ENCODE peak calls at places on chromosomes 3 and 15, in eight cellular contexts. One of them, this sample, is unnamed.

GRCh38 chr15:27835233-27835939 is 263.7 kb downstream of the OCA2 start:
- DNase-seq in lung: no peak
- DNase-seq in thyroid gland: no peak
- DNase-seq in heart right ventricle: no peak
- DNase-seq in PC-3: no peak
- DNase-seq in left ventricle myocardium inferior: no peak
- DNase-seq in CD8-positive, alpha-beta T cell: no peak
- DNase-seq in stomach: no peak
- DNase-seq in this sample: no peak

GRCh38 chr3:62567097-62568021 is 194.0 kb upstream of the FEZF2 start:
- DNase-seq in stomach: no peak
- DNase-seq in CD8-positive, alpha-beta T cell: no peak
- DNase-seq in PC-3: no peak
- DNase-seq in thyroid gland: peak; percentile 86
- DNase-seq in lung: peak; percentile 55
- DNase-seq in heart right ventricle: peak; percentile 9
- DNase-seq in left ventricle myocardium inferior: no peak
- DNase-seq in this sample: no peak

GRCh38 chr3:94187697-94188096 is 124.8 kb downstream of the NSUN3 start:
- DNase-seq in CD8-positive, alpha-beta T cell: no peak
- DNase-seq in left ventricle myocardium inferior: no peak
- DNase-seq in PC-3: peak; percentile 34
- DNase-seq in heart right ventricle: no peak
- DNase-seq in thyroid gland: no peak
- DNase-seq in stomach: no peak
- DNase-seq in lung: no peak
- DNase-seq in this sample: no peak

GRCh38 chr3:9810357-9810726 is 280 bp downstream of the TTLL3 start:
- DNase-seq in CD8-positive, alpha-beta T cell: no peak
- DNase-seq in PC-3: no peak
- DNase-seq in stomach: no peak
- DNase-seq in left ventricle myocardium inferior: no peak
- DNase-seq in lung: no peak
- DNase-seq in heart right ventricle: no peak
- DNase-seq in thyroid gland: peak; percentile 8
- DNase-seq in this sample: no peak

GRCh38 chr15:69413822-69414701 is at the start of gene KIF23:
- DNase-seq in stomach: peak; percentile 91
- DNase-seq in left ventricle myocardium inferior: peak; percentile 88
- DNase-seq in CD8-positive, alpha-beta T cell: peak; percentile 89
- DNase-seq in lung: peak; percentile 93
- DNase-seq in heart right ventricle: peak; percentile 89
- DNase-seq in thyroid gland: peak; percentile 94
- DNase-seq in PC-3: peak; percentile 96
- DNase-seq in this sample: peak; percentile 91

GRCh38 chr3:50600841-50601591 is 10.6 kb downstream of the CISH start:
- DNase-seq in heart right ventricle: peak; percentile 97
- DNase-seq in CD8-positive, alpha-beta T cell: peak; percentile 58
- DNase-seq in stomach: peak; percentile 97
- DNase-seq in lung: peak; percentile 97
- DNase-seq in thyroid gland: peak; percentile 98
- DNase-seq in left ventricle myocardium inferior: peak; percentile 97
- DNase-seq in PC-3: peak; percentile 92
- DNase-seq in this sample: peak; percentile 53

GRCh38 chr15:100879046-100879445 is 585 bp upstream of the ALDH1A3 start:
- DNase-seq in left ventricle myocardium inferior: no peak
- DNase-seq in CD8-positive, alpha-beta T cell: no peak
- DNase-seq in heart right ventricle: no peak
- DNase-seq in thyroid gland: no peak
- DNase-seq in lung: no peak
- DNase-seq in PC-3: no peak
- DNase-seq in stomach: no peak
- DNase-seq in this sample: no peak

GRCh38 chr3:181690769-181691168 is 21.0 kb upstream of the SOX2 start:
- DNase-seq in stomach: no peak
- DNase-seq in thyroid gland: no peak
- DNase-seq in left ventricle myocardium inferior: no peak
- DNase-seq in CD8-positive, alpha-beta T cell: no peak
- DNase-seq in PC-3: no peak
- DNase-seq in lung: no peak
- DNase-seq in heart right ventricle: no peak
- DNase-seq in this sample: no peak

GRCh38 chr3:99774467-99774866 is 43.2 kb upstream of the CMSS1 start:
- DNase-seq in CD8-positive, alpha-beta T cell: no peak
- DNase-seq in PC-3: peak; percentile 72
- DNase-seq in heart right ventricle: no peak
- DNase-seq in stomach: no peak
- DNase-seq in left ventricle myocardium inferior: no peak
- DNase-seq in thyroid gland: no peak
- DNase-seq in lung: no peak
- DNase-seq in this sample: no peak

GRCh38 chr3:172065534-172065933 is 26.2 kb downstream of the FNDC3B start:
- DNase-seq in lung: no peak
- DNase-seq in left ventricle myocardium inferior: no peak
- DNase-seq in heart right ventricle: no peak
- DNase-seq in PC-3: no peak
- DNase-seq in thyroid gland: no peak
- DNase-seq in CD8-positive, alpha-beta T cell: no peak
- DNase-seq in stomach: no peak
- DNase-seq in this sample: no peak

GRCh38 chr3:188497021-188497420 is 343.1 kb downstream of the LPP start:
- DNase-seq in thyroid gland: no peak
- DNase-seq in lung: no peak
- DNase-seq in stomach: no peak
- DNase-seq in CD8-positive, alpha-beta T cell: no peak
- DNase-seq in left ventricle myocardium inferior: no peak
- DNase-seq in PC-3: peak; percentile 18
- DNase-seq in heart right ventricle: no peak
- DNase-seq in this sample: no peak

GRCh38 chr15:86178845-86179244 is 99.2 kb downstream of the AGBL1 start:
- DNase-seq in thyroid gland: no peak
- DNase-seq in PC-3: no peak
- DNase-seq in stomach: no peak
- DNase-seq in heart right ventricle: no peak
- DNase-seq in CD8-positive, alpha-beta T cell: no peak
- DNase-seq in lung: no peak
- DNase-seq in left ventricle myocardium inferior: no peak
- DNase-seq in this sample: no peak

GRCh38 chr15:34783986-34784385 is 11.4 kb downstream of the ACTC1 start:
- DNase-seq in stomach: no peak
- DNase-seq in PC-3: no peak
- DNase-seq in lung: no peak
- DNase-seq in CD8-positive, alpha-beta T cell: no peak
- DNase-seq in thyroid gland: no peak
- DNase-seq in left ventricle myocardium inferior: no peak
- DNase-seq in heart right ventricle: no peak
- DNase-seq in this sample: no peak

GRCh38 chr15:99099661-99100060 is 5.2 kb upstream of the SYNM start:
- DNase-seq in heart right ventricle: no peak
- DNase-seq in thyroid gland: no peak
- DNase-seq in PC-3: no peak
- DNase-seq in stomach: no peak
- DNase-seq in left ventricle myocardium inferior: no peak
- DNase-seq in CD8-positive, alpha-beta T cell: no peak
- DNase-seq in lung: no peak
- DNase-seq in this sample: no peak

GRCh38 chr15:69526086-69526485 is 73.5 kb downstream of the RPLP1 start:
- DNase-seq in PC-3: no peak
- DNase-seq in thyroid gland: no peak
- DNase-seq in left ventricle myocardium inferior: peak; percentile 37
- DNase-seq in stomach: no peak
- DNase-seq in heart right ventricle: no peak
- DNase-seq in lung: no peak
- DNase-seq in CD8-positive, alpha-beta T cell: no peak
- DNase-seq in this sample: no peak

GRCh38 chr3:7739754-7740153 is 761.9 kb upstream of the LMCD1 start:
- DNase-seq in stomach: no peak
- DNase-seq in lung: no peak
- DNase-seq in CD8-positive, alpha-beta T cell: no peak
- DNase-seq in left ventricle myocardium inferior: no peak
- DNase-seq in PC-3: no peak
- DNase-seq in heart right ventricle: no peak
- DNase-seq in thyroid gland: no peak
- DNase-seq in this sample: no peak

GRCh38 chr3:50132421-50133282 is 22.5 kb upstream of the SEMA3F start:
- DNase-seq in CD8-positive, alpha-beta T cell: no peak
- DNase-seq in PC-3: no peak
- DNase-seq in heart right ventricle: no peak
- DNase-seq in stomach: no peak
- DNase-seq in lung: no peak
- DNase-seq in left ventricle myocardium inferior: no peak
- DNase-seq in thyroid gland: no peak
- DNase-seq in this sample: no peak

GRCh38 chr3:188608401-188608800 is 454.4 kb downstream of the LPP start:
- DNase-seq in PC-3: no peak
- DNase-seq in left ventricle myocardium inferior: no peak
- DNase-seq in stomach: no peak
- DNase-seq in CD8-positive, alpha-beta T cell: no peak
- DNase-seq in heart right ventricle: no peak
- DNase-seq in lung: no peak
- DNase-seq in thyroid gland: no peak
- DNase-seq in this sample: no peak

GRCh38 chr3:155989536-155989935 is 119.1 kb downstream of the GMPS start:
- DNase-seq in stomach: no peak
- DNase-seq in thyroid gland: no peak
- DNase-seq in CD8-positive, alpha-beta T cell: no peak
- DNase-seq in PC-3: peak; percentile 11
- DNase-seq in lung: no peak
- DNase-seq in left ventricle myocardium inferior: no peak
- DNase-seq in heart right ventricle: no peak
- DNase-seq in this sample: no peak

GRCh38 chr15:23860290-23860751 is 173.2 kb upstream of the NDN start:
- DNase-seq in lung: no peak
- DNase-seq in stomach: no peak
- DNase-seq in PC-3: no peak
- DNase-seq in left ventricle myocardium inferior: no peak
- DNase-seq in thyroid gland: no peak
- DNase-seq in CD8-positive, alpha-beta T cell: no peak
- DNase-seq in heart right ventricle: no peak
- DNase-seq in this sample: no peak

GRCh38 chr3:100726706-100727105 is 17.4 kb downstream of the TFG start:
- DNase-seq in heart right ventricle: no peak
- DNase-seq in stomach: no peak
- DNase-seq in lung: no peak
- DNase-seq in PC-3: no peak
- DNase-seq in CD8-positive, alpha-beta T cell: no peak
- DNase-seq in thyroid gland: no peak
- DNase-seq in left ventricle myocardium inferior: no peak
- DNase-seq in this sample: no peak

GRCh38 chr3:25182794-25183193 is 245.3 kb upstream of the RARB start:
- DNase-seq in lung: no peak
- DNase-seq in PC-3: no peak
- DNase-seq in left ventricle myocardium inferior: no peak
- DNase-seq in heart right ventricle: no peak
- DNase-seq in stomach: no peak
- DNase-seq in thyroid gland: no peak
- DNase-seq in CD8-positive, alpha-beta T cell: no peak
- DNase-seq in this sample: no peak

GRCh38 chr3:36543276-36543997 is 163.1 kb downstream of the STAC start:
- DNase-seq in thyroid gland: no peak
- DNase-seq in heart right ventricle: no peak
- DNase-seq in lung: no peak
- DNase-seq in left ventricle myocardium inferior: no peak
- DNase-seq in CD8-positive, alpha-beta T cell: no peak
- DNase-seq in PC-3: no peak
- DNase-seq in stomach: no peak
- DNase-seq in this sample: no peak

GRCh38 chr3:139578783-139579182 is 39.2 kb upstream of the RBP1 start:
- DNase-seq in heart right ventricle: no peak
- DNase-seq in thyroid gland: no peak
- DNase-seq in left ventricle myocardium inferior: no peak
- DNase-seq in lung: no peak
- DNase-seq in PC-3: no peak
- DNase-seq in stomach: no peak
- DNase-seq in CD8-positive, alpha-beta T cell: no peak
- DNase-seq in this sample: no peak

GRCh38 chr15:100335335-100335999 is 6.3 kb downstream of the ADAMTS17 start:
- DNase-seq in left ventricle myocardium inferior: no peak
- DNase-seq in stomach: no peak
- DNase-seq in thyroid gland: no peak
- DNase-seq in lung: no peak
- DNase-seq in heart right ventricle: no peak
- DNase-seq in PC-3: peak; percentile 19
- DNase-seq in CD8-positive, alpha-beta T cell: no peak
- DNase-seq in this sample: no peak

GRCh38 chr3:150725548-150725947 is 21.8 kb upstream of the ERICH6 start:
- DNase-seq in left ventricle myocardium inferior: no peak
- DNase-seq in CD8-positive, alpha-beta T cell: no peak
- DNase-seq in thyroid gland: no peak
- DNase-seq in stomach: peak; percentile 60
- DNase-seq in heart right ventricle: no peak
- DNase-seq in lung: no peak
- DNase-seq in PC-3: peak; percentile 65
- DNase-seq in this sample: no peak

GRCh38 chr3:65968996-65969395 is 69.7 kb downstream of the MAGI1 start:
- DNase-seq in PC-3: no peak
- DNase-seq in stomach: no peak
- DNase-seq in thyroid gland: no peak
- DNase-seq in left ventricle myocardium inferior: no peak
- DNase-seq in CD8-positive, alpha-beta T cell: no peak
- DNase-seq in heart right ventricle: no peak
- DNase-seq in lung: no peak
- DNase-seq in this sample: no peak

GRCh38 chr15:20340931-20341661 is 200.5 kb downstream of the GOLGA6L6 start:
- DNase-seq in thyroid gland: peak; percentile 30
- DNase-seq in lung: peak; percentile 61
- DNase-seq in CD8-positive, alpha-beta T cell: no peak
- DNase-seq in heart right ventricle: peak; percentile 81
- DNase-seq in left ventricle myocardium inferior: peak; percentile 71
- DNase-seq in stomach: peak; percentile 67
- DNase-seq in PC-3: peak; percentile 14
- DNase-seq in this sample: peak; percentile 48
- H3K9me3 ChIP-seq in thyroid gland: no peaks in the 10 kb centered on the region
- H3K9me3 ChIP-seq in lung: no peaks in the 10 kb centered on the region
- H3K9me3 ChIP-seq in CD8-positive, alpha-beta T cell: no peaks in the 10 kb centered on the region
- H3K9me3 ChIP-seq in heart right ventricle: peaks cover 11% of the 10 kb centered on the region
- H3K9me3 ChIP-seq in left ventricle myocardium inferior: peaks cover 39% of the 10 kb centered on the region
- H3K9me3 ChIP-seq in stomach: peaks cover 73% of the 10 kb centered on the region
- H3K9me3 ChIP-seq in PC-3: peaks cover 55% of the 10 kb centered on the region
- H3K9me3 ChIP-seq in this sample: peaks cover 5% of the 10 kb centered on the region

GRCh38 chr3:195904364-195904763 is 4.0 kb downstream of the TNK2 start:
- DNase-seq in CD8-positive, alpha-beta T cell: no peak
- DNase-seq in PC-3: no peak
- DNase-seq in lung: no peak
- DNase-seq in thyroid gland: no peak
- DNase-seq in stomach: no peak
- DNase-seq in left ventricle myocardium inferior: no peak
- DNase-seq in heart right ventricle: no peak
- DNase-seq in this sample: no peak
- H3K4me1 ChIP-seq in CD8-positive, alpha-beta T cell: peaks cover 57% of the 10 kb centered on the region
- H3K4me1 ChIP-seq in PC-3: peaks cover 47% of the 10 kb centered on the region
- H3K4me1 ChIP-seq in lung: peaks cover 38% of the 10 kb centered on the region
- H3K4me1 ChIP-seq in thyroid gland: peaks cover 60% of the 10 kb centered on the region
- H3K4me1 ChIP-seq in stomach: peaks cover 85% of the 10 kb centered on the region
- H3K4me1 ChIP-seq in left ventricle myocardium inferior: peaks cover 28% of the 10 kb centered on the region
- H3K4me1 ChIP-seq in heart right ventricle: peaks cover 32% of the 10 kb centered on the region
- H3K4me1 ChIP-seq in this sample: peaks cover 22% of the 10 kb centered on the region

GRCh38 chr3:145355175-145355574 is 805.8 kb downstream of the PLOD2 start:
- DNase-seq in lung: no peak
- DNase-seq in left ventricle myocardium inferior: no peak
- DNase-seq in stomach: no peak
- DNase-seq in thyroid gland: no peak
- DNase-seq in CD8-positive, alpha-beta T cell: no peak
- DNase-seq in heart right ventricle: no peak
- DNase-seq in PC-3: no peak
- DNase-seq in this sample: no peak
- H3K9me3 ChIP-seq in lung: peaks cover 16% of the 10 kb centered on the region
- H3K9me3 ChIP-seq in left ventricle myocardium inferior: peaks cover 66% of the 10 kb centered on the region
- H3K9me3 ChIP-seq in stomach: peaks cover 51% of the 10 kb centered on the region
- H3K9me3 ChIP-seq in thyroid gland: no peaks in the 10 kb centered on the region
- H3K9me3 ChIP-seq in CD8-positive, alpha-beta T cell: no peaks in the 10 kb centered on the region
- H3K9me3 ChIP-seq in heart right ventricle: peaks cover 45% of the 10 kb centered on the region
- H3K9me3 ChIP-seq in PC-3: no peaks in the 10 kb centered on the region
- H3K9me3 ChIP-seq in this sample: no peaks in the 10 kb centered on the region

GRCh38 chr3:112638327-112639020 is 2.5 kb downstream of the CCDC80 start:
- DNase-seq in lung: no peak
- DNase-seq in PC-3: no peak
- DNase-seq in heart right ventricle: peak; percentile 45
- DNase-seq in stomach: no peak
- DNase-seq in thyroid gland: no peak
- DNase-seq in CD8-positive, alpha-beta T cell: no peak
- DNase-seq in left ventricle myocardium inferior: peak; percentile 39
- DNase-seq in this sample: no peak
- H3K4me1 ChIP-seq in lung: peaks cover 4% of the 10 kb centered on the region
- H3K4me1 ChIP-seq in PC-3: peaks cover 43% of the 10 kb centered on the region
- H3K4me1 ChIP-seq in heart right ventricle: peaks cover 9% of the 10 kb centered on the region
- H3K4me1 ChIP-seq in stomach: peaks cover 58% of the 10 kb centered on the region
- H3K4me1 ChIP-seq in thyroid gland: peaks cover 67% of the 10 kb centered on the region
- H3K4me1 ChIP-seq in CD8-positive, alpha-beta T cell: peaks cover 3% of the 10 kb centered on the region
- H3K4me1 ChIP-seq in left ventricle myocardium inferior: peaks cover 25% of the 10 kb centered on the region
- H3K4me1 ChIP-seq in this sample: no peaks in the 10 kb centered on the region